ENCODE peak calls at places on chromosomes 3 and 15, in four cellular contexts. V is epithelial cell of prostate, C is A172, N is breast epithelium. Q is an unnamed sample.

GRCh38 chr3:94961423-94962100 is 898.7 kb downstream of the NSUN3 start:
- DNase-seq in V (no peak), C (no peak), N (no peak), Q (no peak)

GRCh38 chr3:190038050-190038631 is 82.6 kb downstream of the P3H2 start:
- DNase-seq in V (peak), C (peak), N (peak), Q (no peak)

GRCh38 chr3:13110678-13111116 is 37.5 kb upstream of the IQSEC1 start:
- DNase-seq in V (no peak), C (peak), N (no peak), Q (no peak)

GRCh38 chr15:90637693-90638092 is 79.5 kb upstream of the BLM start:
- DNase-seq in V (no peak), C (no peak), N (no peak), Q (no peak)

GRCh38 chr3:10770547-10770946 is 45.5 kb upstream of the SLC6A11 start:
- DNase-seq in V (no peak), C (no peak), N (no peak), Q (no peak)

GRCh38 chr3:10196389-10197052 is 31.8 kb downstream of the IRAK2 start:
- DNase-seq in V (no peak), C (no peak), N (no peak), Q (no peak)

GRCh38 chr3:99817047-99817436 is 620 bp upstream of the CMSS1 start:
- DNase-seq in V (no peak), C (no peak), N (no peak), Q (no peak)

GRCh38 chr3:5160926-5161858 is 26.3 kb upstream of the EDEM1 start:
- DNase-seq in V (no peak), C (peak), N (no peak), Q (no peak)

GRCh38 chr3:143101792-143102381 is 17.7 kb upstream of the CHST2 start:
- DNase-seq in V (no peak), C (no peak), N (no peak), Q (no peak)

GRCh38 chr3:185362850-185363661 is at the start of gene MAP3K13:
- DNase-seq in V (peak), C (peak), N (peak), Q (peak)

GRCh38 chr3:58074997-58075396 is 66.8 kb downstream of the FLNB start:
- DNase-seq in V (no peak), C (no peak), N (no peak), Q (no peak)

GRCh38 chr15:36912311-36912712 is 188.0 kb downstream of the MEIS2 start:
- DNase-seq in V (no peak), C (no peak), N (no peak), Q (no peak)

GRCh38 chr15:101207867-101208288 is 44.0 kb downstream of the CHSY1 start:
- DNase-seq in V (peak), C (no peak), N (no peak), Q (no peak)

GRCh38 chr15:57094594-57095257 is 176.3 kb downstream of the TCF12 start:
- DNase-seq in V (no peak), C (no peak), N (no peak), Q (no peak)

GRCh38 chr3:107407355-107407754 is 30.1 kb downstream of the CCDC54 start:
- DNase-seq in V (no peak), C (no peak), N (no peak), Q (no peak)

GRCh38 chr3:43073116-43073835 is 32.6 kb downstream of the POMGNT2 start:
- DNase-seq in V (no peak), C (no peak), N (no peak), Q (no peak)

GRCh38 chr15:91369823-91370222 is 269.8 kb downstream of the SV2B start:
- DNase-seq in V (no peak), C (no peak), N (no peak), Q (no peak)

GRCh38 chr15:25329685-25330084 is 109.1 kb downstream of the UBE3A start:
- DNase-seq in V (no peak), C (no peak), N (no peak), Q (no peak)

GRCh38 chr15:41603941-41604660 is 45.1 kb downstream of the TYRO3 start:
- DNase-seq in V (no peak), C (peak), N (peak), Q (peak)

GRCh38 chr3:24142127-24142526 is 197.0 kb downstream of the NR1D2 start:
- DNase-seq in V (no peak), C (no peak), N (no peak), Q (no peak)

GRCh38 chr3:188490416-188490815 is 336.5 kb downstream of the LPP start:
- DNase-seq in V (no peak), C (no peak), N (no peak), Q (no peak)

GRCh38 chr15:25242957-25243799 is 195.6 kb downstream of the UBE3A start:
- DNase-seq in V (no peak), C (no peak), N (peak), Q (no peak)

GRCh38 chr3:32443471-32443870 is 51.8 kb downstream of the CMTM7 start:
- DNase-seq in V (peak), C (peak), N (no peak), Q (peak)

GRCh38 chr3:127339943-127340861 is 52.4 kb upstream of the PRR20G start:
- DNase-seq in V (no peak), C (no peak), N (no peak), Q (no peak)

GRCh38 chr15:72540606-72541237 is 66.6 kb downstream of the ARIH1 start:
- DNase-seq in V (no peak), C (no peak), N (no peak), Q (no peak)

GRCh38 chr15:51342249-51342999 is 969 bp downstream of the GLDN start:
- DNase-seq in V (no peak), C (no peak), N (no peak), Q (no peak)

GRCh38 chr15:73631915-73632669 is 1.1 kb downstream of the NPTN start:
- DNase-seq in V (no peak), C (peak), N (no peak), Q (no peak)

GRCh38 chr3:127544806-127545545 is 45.6 kb downstream of the TPRA1 start:
- DNase-seq in V (no peak), C (no peak), N (no peak), Q (no peak)

GRCh38 chr3:81242871-81243270 is 518.6 kb downstream of the GBE1 start:
- DNase-seq in V (no peak), C (no peak), N (no peak), Q (no peak)

GRCh38 chr3:109071349-109072142 is 46.4 kb downstream of the MORC1 start:
- DNase-seq in V (no peak), C (no peak), N (no peak), Q (no peak)

GRCh38 chr3:64387688-64388087 is 162.4 kb upstream of the PRICKLE2 start:
- DNase-seq in V (no peak), C (no peak), N (no peak), Q (no peak)